ENCODE peak calls at places on chromosomes 3 and 15, in ten cellular contexts. J, I, P, H, Q, U, F, Z, W and K are unnamed samples.
A peak's percentile ranks its signal among the peaks of the same experiment; 100 is the strongest.

GRCh38 chr15:81516461-81516860 is 142.4 kb upstream of the TMC3 start:
- DNase-seq in J (no peak), I (no peak), P (no peak), H (peak; percentile 29), Q (no peak), U (no peak), F (no peak), Z (peak; percentile 19), W (no peak), K (no peak)

GRCh38 chr3:128294999-128295468 is 141.8 kb downstream of the EEFSEC start:
- DNase-seq in J (no peak), I (no peak), P (no peak), H (no peak), Q (no peak), U (no peak), F (no peak), Z (no peak), W (no peak), K (no peak)

GRCh38 chr3:23341147-23341838 is 138.2 kb downstream of the UBE2E2 start:
- DNase-seq in J (no peak), I (peak; percentile 5), P (no peak), H (no peak), Q (no peak), U (no peak), F (no peak), Z (no peak), W (no peak), K (no peak)

GRCh38 chr3:155946178-155946577 is 75.7 kb downstream of the GMPS start:
- DNase-seq in J (no peak), I (no peak), P (no peak), H (no peak), Q (no peak), U (no peak), F (no peak), Z (no peak), W (peak; percentile 56), K (no peak)

GRCh38 chr3:100966807-100967206 is 26.4 kb downstream of the ABI3BP start:
- DNase-seq in J (no peak), I (peak; percentile 10), P (no peak), H (no peak), Q (no peak), U (no peak), F (no peak), Z (no peak), W (no peak), K (no peak)

GRCh38 chr15:72599855-72600464 is 54.5 kb upstream of the GOLGA6B start:
- DNase-seq in J (peak; percentile 67), I (peak; percentile 60), P (no peak), H (no peak), Q (peak; percentile 18), U (no peak), F (peak; percentile 32), Z (no peak), W (peak; percentile 29), K (no peak)

GRCh38 chr3:47715928-47716327 is 65.8 kb downstream of the SMARCC1 start:
- DNase-seq in J (no peak), I (no peak), P (no peak), H (peak; percentile 8), Q (no peak), U (no peak), F (no peak), Z (no peak), W (peak; percentile 51), K (no peak)

GRCh38 chr3:194494951-194495374 is 8.2 kb upstream of the ATP13A3 start:
- DNase-seq in J (no peak), I (no peak), P (no peak), H (no peak), Q (no peak), U (no peak), F (no peak), Z (no peak), W (no peak), K (no peak)

GRCh38 chr3:191762323-191762960 is 301.5 kb downstream of the PYDC2 start:
- DNase-seq in J (peak; percentile 81), I (peak; percentile 91), P (no peak), H (peak; percentile 37), Q (no peak), U (no peak), F (no peak), Z (no peak), W (peak; percentile 51), K (no peak)

GRCh38 chr3:146664403-146664802 is 59.3 kb upstream of the PLSCR5 start:
- DNase-seq in J (no peak), I (no peak), P (no peak), H (no peak), Q (no peak), U (no peak), F (no peak), Z (no peak), W (no peak), K (no peak)

GRCh38 chr15:39710681-39711080 is 72.0 kb downstream of the FSIP1 start:
- DNase-seq in J (no peak), I (no peak), P (no peak), H (no peak), Q (no peak), U (no peak), F (no peak), Z (no peak), W (no peak), K (no peak)

GRCh38 chr15:39720721-39721611 is 61.7 kb downstream of the FSIP1 start:
- DNase-seq in J (no peak), I (no peak), P (no peak), H (no peak), Q (no peak), U (no peak), F (no peak), Z (no peak), W (peak; percentile 45), K (no peak)

GRCh38 chr3:145259166-145259565 is 901.8 kb downstream of the PLOD2 start:
- DNase-seq in J (no peak), I (no peak), P (no peak), H (no peak), Q (no peak), U (no peak), F (no peak), Z (no peak), W (no peak), K (no peak)

GRCh38 chr3:191051037-191051436 is 148.0 kb upstream of the OSTN start:
- DNase-seq in J (peak; percentile 84), I (peak; percentile 82), P (no peak), H (no peak), Q (no peak), U (no peak), F (no peak), Z (no peak), W (no peak), K (no peak)

GRCh38 chr15:45548753-45549520 is 26.4 kb upstream of the SLC30A4 start:
- DNase-seq in J (peak; percentile 6), I (no peak), P (no peak), H (no peak), Q (no peak), U (no peak), F (no peak), Z (no peak), W (no peak), K (no peak)

GRCh38 chr3:78804251-78805037 is 963.4 kb downstream of the ROBO1 start:
- DNase-seq in J (no peak), I (peak; percentile 75), P (no peak), H (no peak), Q (no peak), U (no peak), F (peak; percentile 25), Z (no peak), W (no peak), K (no peak)

GRCh38 chr3:58609990-58610389 is 32.8 kb upstream of the FAM107A start:
- DNase-seq in J (no peak), I (no peak), P (no peak), H (no peak), Q (no peak), U (no peak), F (no peak), Z (no peak), W (no peak), K (no peak)

GRCh38 chr15:52680041-52680391 is 828 bp upstream of the ATOSA start:
- DNase-seq in J (no peak), I (peak; percentile 2), P (no peak), H (no peak), Q (no peak), U (no peak), F (no peak), Z (no peak), W (no peak), K (no peak)

GRCh38 chr15:60006203-60006782 is 2.2 kb downstream of the FOXB1 start:
- DNase-seq in J (peak; percentile 81), I (peak; percentile 35), P (peak; percentile 88), H (no peak), Q (no peak), U (peak; percentile 74), F (no peak), Z (no peak), W (no peak), K (peak; percentile 67)

GRCh38 chr3:53023072-53023823 is 22.6 kb downstream of the SFMBT1 start:
- DNase-seq in J (peak; percentile 60), I (peak; percentile 3), P (no peak), H (no peak), Q (no peak), U (no peak), F (no peak), Z (no peak), W (no peak), K (no peak)

GRCh38 chr3:88957751-88958452 is 149.5 kb upstream of the EPHA3 start:
- DNase-seq in J (no peak), I (peak; percentile 20), P (no peak), H (no peak), Q (no peak), U (no peak), F (no peak), Z (no peak), W (peak; percentile 88), K (no peak)

GRCh38 chr3:86958534-86958933 is 32.4 kb downstream of the VGLL3 start:
- DNase-seq in J (no peak), I (no peak), P (no peak), H (no peak), Q (no peak), U (no peak), F (no peak), Z (no peak), W (peak; percentile 96), K (no peak)

GRCh38 chr3:22922317-22922716 is 280.8 kb upstream of the UBE2E2 start:
- DNase-seq in J (peak; percentile 38), I (no peak), P (no peak), H (no peak), Q (no peak), U (no peak), F (no peak), Z (no peak), W (no peak), K (no peak)

GRCh38 chr15:75532413-75533250 is 46.5 kb downstream of the PTPN9 start:
- DNase-seq in J (peak; percentile 43), I (no peak), P (peak; percentile 33), H (peak; percentile 69), Q (no peak), U (no peak), F (peak; percentile 85), Z (peak; percentile 41), W (no peak), K (no peak)

GRCh38 chr3:13558651-13559050 is 9.7 kb downstream of the FBLN2 start:
- DNase-seq in J (no peak), I (no peak), P (no peak), H (no peak), Q (no peak), U (no peak), F (no peak), Z (no peak), W (no peak), K (no peak)

GRCh38 chr3:98110191-98110908 is 20.2 kb upstream of the OR5H1 start:
- DNase-seq in J (no peak), I (peak; percentile 4), P (no peak), H (no peak), Q (no peak), U (no peak), F (no peak), Z (no peak), W (no peak), K (no peak)

GRCh38 chr15:91186892-91187644 is 87.0 kb downstream of the SV2B start:
- DNase-seq in J (no peak), I (peak; percentile 25), P (no peak), H (no peak), Q (no peak), U (no peak), F (no peak), Z (no peak), W (no peak), K (no peak)

GRCh38 chr15:33913459-33913858 is 54.8 kb upstream of the CHRM5 start:
- DNase-seq in J (no peak), I (no peak), P (no peak), H (no peak), Q (no peak), U (no peak), F (no peak), Z (no peak), W (no peak), K (no peak)